ENCODE peak calls at places on chromosomes 7 and 10, in nine cellular contexts. Z is HL-60; G is HCT116; B is Panc1; U is neural progenitor cell; Q is adrenal gland; R is CD8-positive, alpha-beta memory T cell; E is heart left ventricle; H is body of pancreas. D is an unnamed sample.

GRCh38 chr7:141071260-141071854 is 2.5 kb upstream of the TMEM178B start:
- DNase-seq in Z (peak; percentile 23), G (peak; percentile 4), B (no peak), U (peak; percentile 91), Q (peak; percentile 88), R (no peak), E (peak; percentile 67), H (peak; percentile 46), D (no peak)

GRCh38 chr7:43112941-43113621 is 634 bp downstream of the HECW1 start:
- DNase-seq in Z (no peak), G (no peak), B (no peak), U (peak; percentile 83), Q (no peak), R (no peak), E (no peak), H (peak; percentile 8), D (no peak)

GRCh38 chr10:22339761-22340361 is 5.4 kb upstream of the SPAG6 start:
- DNase-seq in Z (no peak), G (no peak), B (no peak), U (no peak), Q (no peak), R (no peak), E (no peak), H (no peak), D (no peak)

GRCh38 chr10:7186387-7187032 is 224.3 kb downstream of the SFMBT2 start:
- DNase-seq in Z (no peak), G (no peak), B (no peak), U (no peak), Q (peak; percentile 42), R (no peak), E (no peak), H (peak; percentile 18), D (no peak)

GRCh38 chr7:7433736-7434260 is 101.9 kb downstream of the COL28A1 start:
- DNase-seq in Z (no peak), G (no peak), B (no peak), U (no peak), Q (no peak), R (no peak), E (no peak), H (no peak), D (no peak)

GRCh38 chr10:90602815-90603600 is 254.8 kb downstream of the HTR7 start:
- DNase-seq in Z (no peak), G (no peak), B (no peak), U (no peak), Q (no peak), R (no peak), E (no peak), H (peak; percentile 2), D (no peak)

GRCh38 chr10:69736866-69737641 is 64.7 kb upstream of the COL13A1 start:
- DNase-seq in Z (no peak), G (no peak), B (no peak), U (no peak), Q (no peak), R (no peak), E (no peak), H (no peak), D (no peak)

GRCh38 chr10:17847586-17848296 is 38.6 kb downstream of the MRC1 start:
- DNase-seq in Z (no peak), G (no peak), B (no peak), U (peak; percentile 36), Q (no peak), R (no peak), E (no peak), H (no peak), D (no peak)

GRCh38 chr7:112182749-112183148 is 23.4 kb downstream of the DOCK4 start:
- DNase-seq in Z (no peak), G (no peak), B (no peak), U (no peak), Q (no peak), R (no peak), E (peak; percentile 73), H (peak; percentile 12), D (no peak)

GRCh38 chr7:5428470-5429252 is 5.0 kb upstream of the TNRC18 start:
- DNase-seq in Z (peak; percentile 92), G (no peak), B (no peak), U (peak; percentile 50), Q (peak; percentile 90), R (no peak), E (peak; percentile 70), H (peak; percentile 79), D (no peak)

GRCh38 chr10:19762026-19762425 is 54.2 kb upstream of the PLXDC2 start:
- DNase-seq in Z (no peak), G (no peak), B (no peak), U (no peak), Q (no peak), R (no peak), E (no peak), H (no peak), D (no peak)

GRCh38 chr10:116608683-116609594 is 11.8 kb upstream of the PNLIPRP2 start:
- DNase-seq in Z (no peak), G (no peak), B (no peak), U (peak; percentile 26), Q (no peak), R (no peak), E (no peak), H (peak; percentile 76), D (no peak)

GRCh38 chr7:106462914-106463482 is 178.2 kb upstream of the NAMPT start:
- DNase-seq in Z (no peak), G (no peak), B (no peak), U (peak; percentile 57), Q (no peak), R (no peak), E (no peak), H (no peak), D (no peak)

GRCh38 chr7:30135551-30136271 is 925 bp downstream of the MTURN start:
- DNase-seq in Z (peak; percentile 68), G (no peak), B (no peak), U (peak; percentile 66), Q (peak; percentile 80), R (peak; percentile 33), E (peak; percentile 78), H (peak; percentile 66), D (no peak)

GRCh38 chr10:110617455-110618162 is 26.5 kb upstream of the RBM20 start:
- DNase-seq in Z (no peak), G (no peak), B (no peak), U (peak; percentile 29), Q (no peak), R (no peak), E (no peak), H (no peak), D (no peak)

GRCh38 chr10:10878944-10879343 is 138.7 kb upstream of the CELF2 start:
- DNase-seq in Z (no peak), G (no peak), B (no peak), U (no peak), Q (no peak), R (no peak), E (no peak), H (no peak), D (no peak)

GRCh38 chr7:158368449-158368848 is 219.2 kb downstream of the PTPRN2 start:
- DNase-seq in Z (no peak), G (no peak), B (no peak), U (no peak), Q (no peak), R (no peak), E (no peak), H (no peak), D (no peak)

GRCh38 chr10:70540089-70540788 is 61.7 kb downstream of the PALD1 start:
- DNase-seq in Z (no peak), G (no peak), B (no peak), U (peak; percentile 64), Q (no peak), R (no peak), E (peak; percentile 67), H (peak; percentile 10), D (no peak)

GRCh38 chr10:7491949-7492659 is 81.3 kb upstream of the SFMBT2 start:
- DNase-seq in Z (no peak), G (no peak), B (no peak), U (no peak), Q (no peak), R (no peak), E (no peak), H (no peak), D (no peak)

GRCh38 chr10:123153486-123154091 is 613 bp upstream of the BUB3 start:
- DNase-seq in Z (no peak), G (no peak), B (no peak), U (no peak), Q (no peak), R (no peak), E (no peak), H (no peak), D (no peak)
- H3K27ac ChIP-seq in Z (no peak overlapping the region), G (peak overlapping the region; percentile 3), B (peak overlapping the region; percentile 90), U (no peak overlapping the region), Q (no peak overlapping the region), R (no peak overlapping the region), E (no peak overlapping the region), H (no peak overlapping the region), D (no peak overlapping the region)

GRCh38 chr10:124728830-124729661 is 15.1 kb downstream of the FAM53B start:
- DNase-seq in Z (no peak), G (no peak), B (no peak), U (no peak), Q (peak; percentile 68), R (no peak), E (no peak), H (no peak), D (no peak)
- H3K27ac ChIP-seq in Z (peak overlapping the region; percentile 17), G (no peak overlapping the region), B (no peak overlapping the region), U (no peak overlapping the region), Q (peak overlapping the region; percentile 56), R (no peak overlapping the region), E (peak overlapping the region; percentile 84), H (peak overlapping the region; percentile 32), D (no peak overlapping the region)

DNA sequence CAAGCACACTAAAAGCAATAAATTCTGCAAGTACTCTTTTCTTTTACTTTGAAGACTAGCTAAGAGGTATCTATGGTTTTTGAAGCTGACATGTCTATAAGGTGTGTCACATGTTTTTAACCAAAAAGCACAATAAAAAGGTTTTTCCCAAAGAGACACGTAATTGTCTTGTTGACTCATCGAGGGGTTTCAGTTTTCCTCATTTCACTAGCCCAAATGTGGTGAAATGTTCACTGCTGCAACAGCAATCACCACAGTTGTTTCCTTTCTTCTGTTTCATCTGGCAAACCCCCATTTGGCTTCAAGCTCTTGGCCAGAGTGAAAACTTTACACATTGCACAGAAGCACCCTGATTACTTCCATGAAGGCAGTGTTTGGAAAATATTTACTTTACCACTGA is 3.8 kb upstream of the HOXA4 start:
- DNase-seq in Z (peak; percentile 55), G (no peak), B (no peak), U (no peak), Q (peak; percentile 57), R (no peak), E (no peak), H (no peak), D (no peak)
- H3K27ac ChIP-seq in Z (no peak overlapping the region), G (peak overlapping the region; percentile 5), B (peak overlapping the region; percentile 98), U (no peak overlapping the region), Q (no peak overlapping the region), R (no peak overlapping the region), E (no peak overlapping the region), H (no peak overlapping the region), D (peak overlapping the region; percentile 33)

DNA sequence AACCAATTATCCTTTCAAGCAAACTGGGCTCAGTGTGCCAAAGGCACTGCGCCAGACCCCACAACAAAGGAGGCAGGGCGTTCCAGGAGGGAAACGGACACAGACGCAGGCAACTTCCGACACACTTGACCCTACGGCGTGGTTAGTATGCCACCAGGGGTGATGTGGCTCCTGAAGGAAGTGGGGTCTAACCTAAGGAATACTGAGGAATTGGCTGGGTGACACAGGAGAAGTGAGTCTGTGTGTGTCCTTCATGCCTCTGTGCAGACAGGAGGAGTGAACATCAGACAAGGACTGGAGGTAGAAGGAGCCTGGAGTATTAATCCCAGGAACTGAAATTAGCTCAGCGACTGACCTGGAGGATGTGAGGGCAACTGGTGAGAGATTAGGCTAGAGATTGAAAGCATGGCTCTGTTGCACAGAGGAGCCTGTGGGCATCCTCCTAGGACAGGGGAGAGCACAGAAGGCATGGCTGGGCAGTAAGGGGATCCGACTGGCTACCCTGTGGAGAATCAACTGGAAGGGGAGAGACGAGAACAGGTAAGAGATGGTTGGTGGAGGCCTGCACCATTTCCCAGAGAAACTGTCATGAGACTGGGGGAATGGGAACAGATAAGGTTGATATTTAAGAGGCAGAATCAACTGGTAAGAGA is 27.8 kb downstream of the GSDME start:
- DNase-seq in Z (no peak), G (no peak), B (no peak), U (no peak), Q (peak; percentile 56), R (no peak), E (no peak), H (no peak), D (no peak)
- H3K27ac ChIP-seq in Z (no peak overlapping the region), G (no peak overlapping the region), B (no peak overlapping the region), U (no peak overlapping the region), Q (no peak overlapping the region), R (no peak overlapping the region), E (no peak overlapping the region), H (no peak overlapping the region), D (no peak overlapping the region)